ENCODE peak calls at places on chromosomes 4 and X, in five cellular contexts. Z, B, X, P and M are unnamed samples.

GRCh38 chr4:153205757-153206156 is 1.5 kb downstream of the TRIM2 start:
- DNase-seq in Z (peak; percentile 72), B (no peak), X (peak; percentile 62), P (no peak), M (no peak)

GRCh38 chr4:139553751-139554670 is 2.0 kb downstream of the SETD7 start:
- DNase-seq in Z (no peak), B (no peak), X (no peak), P (no peak), M (no peak)

GRCh38 chr4:74873545-74874295 is 59.2 kb upstream of the PARM1 start:
- DNase-seq in Z (no peak), B (no peak), X (no peak), P (no peak), M (peak; percentile 24)

GRCh38 chr4:94758700-94759399 is 1.1 kb downstream of the BMPR1B start:
- DNase-seq in Z (no peak), B (no peak), X (peak; percentile 26), P (no peak), M (no peak)

GRCh38 chr4:110163327-110164070 is 34.9 kb downstream of the ELOVL6 start:
- DNase-seq in Z (no peak), B (no peak), X (peak; percentile 73), P (no peak), M (no peak)

GRCh38 chr4:58809366-58809765 is 1699.2 kb upstream of the IGFBP7 start:
- DNase-seq in Z (no peak), B (no peak), X (no peak), P (no peak), M (no peak)

GRCh38 chrX:80354966-80355465 is 65.2 kb upstream of the TENT5D start:
- DNase-seq in Z (no peak), B (no peak), X (no peak), P (no peak), M (no peak)

GRCh38 chr4:92445127-92445526 is 141.4 kb downstream of the GRID2 start:
- DNase-seq in Z (no peak), B (no peak), X (no peak), P (no peak), M (no peak)

GRCh38 chrX:46876901-46877300 is 35.3 kb upstream of the JADE3 start:
- DNase-seq in Z (no peak), B (no peak), X (no peak), P (no peak), M (no peak)

GRCh38 chrX:137342969-137343368 is 223.0 kb upstream of the ZIC3 start:
- DNase-seq in Z (no peak), B (no peak), X (no peak), P (no peak), M (no peak)
- TF ChIP-seq CTCF in Z (no peak), B (no peak), X (no peak), P (no peak), M (no peak)

GRCh38 chr4:81467672-81467964 is 4.1 kb downstream of the RASGEF1B start:
- DNase-seq in Z (no peak), B (no peak), X (no peak), P (no peak), M (no peak)
- TF ChIP-seq CTCF in Z (no peak), B (peak; percentile 16), X (no peak), P (no peak), M (no peak)

GRCh38 chrX:30620125-30620524 is 33.1 kb upstream of the GK start:
- DNase-seq in Z (no peak), B (no peak), X (no peak), P (no peak), M (no peak)

GRCh38 chrX:30626402-30626801 is 26.8 kb upstream of the GK start:
- DNase-seq in Z (no peak), B (no peak), X (no peak), P (no peak), M (no peak)

GRCh38 chrX:30622361-30622760 is 30.9 kb upstream of the GK start:
- DNase-seq in Z (no peak), B (no peak), X (no peak), P (no peak), M (no peak)

GRCh38 chrX:30618160-30618765 is 35.0 kb upstream of the GK start:
- DNase-seq in Z (no peak), B (no peak), X (peak; percentile 18), P (no peak), M (no peak)

GRCh38 chrX:30620980-30621716 is 32.1 kb upstream of the GK start:
- DNase-seq in Z (no peak), B (no peak), X (peak; percentile 84), P (peak; percentile 36), M (no peak)
- TF ChIP-seq CTCF in Z (no peak), B (no peak), X (no peak), P (no peak), M (no peak)

GRCh38 chr4:184287697-184288255 is 70.1 kb upstream of the ENPP6 start:
- DNase-seq in Z (no peak), B (no peak), X (peak; percentile 78), P (peak; percentile 25), M (no peak)
- TF ChIP-seq CTCF in Z (peak; percentile 37), B (peak; percentile 61), X (peak; percentile 40), P (peak; percentile 35), M (peak; percentile 23)

DNA sequence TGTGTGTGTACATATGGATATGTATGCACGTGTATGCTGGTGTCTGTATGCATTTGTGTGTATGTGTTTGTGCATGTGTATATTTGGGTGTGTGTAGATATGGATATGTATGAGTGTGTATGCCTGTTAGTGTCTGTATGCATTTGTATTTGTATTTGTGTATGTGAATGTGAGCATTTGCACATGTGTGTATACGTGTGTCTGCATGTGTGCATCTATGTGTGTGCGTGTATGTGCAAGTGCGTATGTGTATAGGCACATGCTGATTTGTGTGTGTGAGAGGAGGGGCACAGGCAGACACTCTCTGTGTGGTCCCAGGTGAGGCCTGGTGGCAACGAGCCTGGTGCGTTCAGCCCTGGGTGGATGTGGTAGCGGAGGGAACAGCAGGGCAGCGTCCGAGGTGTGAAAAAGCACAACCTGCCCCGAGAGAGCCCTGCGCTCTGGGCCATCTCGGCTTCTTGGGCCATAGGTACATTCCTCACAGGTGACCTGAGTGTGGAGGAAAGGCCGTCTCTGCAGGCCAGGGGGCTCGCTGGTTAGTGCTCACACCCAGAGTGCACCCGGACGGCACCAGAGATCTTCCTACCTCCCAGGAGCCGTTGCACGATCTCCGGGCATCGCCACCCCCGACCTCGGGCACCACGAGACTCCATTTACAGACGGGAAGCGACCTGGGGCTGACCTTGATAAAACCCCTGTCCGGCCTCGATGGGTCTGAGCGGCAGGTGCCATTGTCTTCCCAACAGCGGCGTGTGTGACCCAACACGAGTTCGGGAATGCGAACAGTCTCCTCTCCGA is 45.0 kb downstream of the ASMT start:
- DNase-seq in Z (no peak), B (no peak), X (no peak), P (no peak), M (no peak)
- TF ChIP-seq CTCF in Z (no peak), B (no peak), X (no peak), P (no peak), M (no peak)